ENCODE peak calls at places on chromosomes 7 and 10, in ten cellular contexts. O is right atrium auricular region; I is H7; H is neuronal stem cell; Q is ascending aorta; R is left ventricle myocardium inferior; V is aorta; E is IMR-90; J is HCT116; F is CD8-positive, alpha-beta T cell. L is an unnamed sample. For H3K27me3, the result is how much of the 10 kb centered on the place peaks cover.

GRCh38 chr7:136049818-136050461 is 72.8 kb upstream of the MTPN start:
- DNase-seq in Q (no peak), R (no peak), J (no peak), I (no peak), V (no peak), F (no peak), H (no peak), O (no peak), E (no peak), L (no peak)

GRCh38 chr10:79904671-79905321 is 44.1 kb downstream of the SFTPD start:
- DNase-seq in R (peak), H (peak), F (peak), I (peak), E (peak), J (peak), O (peak), V (peak), Q (no peak), L (no peak)

GRCh38 chr7:138354066-138354465 is 106.0 kb upstream of the TRIM24 start:
- DNase-seq in E (no peak), F (no peak), I (no peak), O (no peak), J (no peak), V (no peak), R (no peak), H (no peak), Q (no peak), L (no peak)

GRCh38 chr7:135427166-135427565 is 82.7 kb downstream of the CNOT4 start:
- DNase-seq in R (no peak), J (no peak), O (no peak), F (no peak), H (no peak), I (no peak), E (no peak), V (no peak), Q (no peak), L (no peak)

GRCh38 chr10:90871279-90871760 is 454 bp upstream of the RPP30 start:
- DNase-seq in E (peak), R (no peak), I (peak), J (no peak), O (no peak), Q (no peak), V (no peak), F (no peak), H (peak), L (peak)

GRCh38 chr10:110279062-110279986 is 25.4 kb downstream of the SMNDC1 start:
- DNase-seq in I (peak), R (no peak), O (peak), E (peak), V (peak), H (peak), Q (no peak), J (peak), F (peak), L (peak)

GRCh38 chr7:98922392-98923107 is 44.2 kb downstream of the TRRAP start:
- DNase-seq in J (no peak), E (peak), H (no peak), F (no peak), R (no peak), Q (no peak), V (no peak), O (peak), I (no peak), L (no peak)

GRCh38 chr10:36462194-36462593 is 663.2 kb upstream of the ANKRD30A start:
- DNase-seq in Q (no peak), J (no peak), O (no peak), V (no peak), F (no peak), R (no peak), I (no peak), H (no peak), E (peak), L (no peak)

GRCh38 chr10:70984986-70985719 is 96.8 kb upstream of the PCBD1 start:
- DNase-seq in V (no peak), I (no peak), Q (no peak), J (no peak), E (no peak), O (no peak), F (no peak), R (no peak), H (no peak), L (no peak)

GRCh38 chr10:97048649-97049427 is 136.9 kb downstream of the SLIT1 start:
- DNase-seq in R (no peak), J (no peak), I (peak), E (no peak), O (no peak), H (no peak), Q (no peak), V (peak), F (no peak), L (no peak)

GRCh38 chr7:85508642-85509429 is 322.0 kb upstream of the SEMA3D start:
- DNase-seq in O (no peak), J (no peak), V (no peak), Q (no peak), F (no peak), R (no peak), I (no peak), H (no peak), E (peak), L (no peak)

GRCh38 chr7:1950623-1951523 is 280.8 kb downstream of the ELFN1 start:
- DNase-seq in I (no peak), Q (no peak), O (no peak), J (no peak), E (peak), R (peak), F (no peak), H (no peak), V (peak), L (no peak)

GRCh38 chr10:5560844-5561703 is 36.3 kb downstream of the CALML3 start:
- DNase-seq in V (no peak), O (no peak), I (peak), E (no peak), J (no peak), H (no peak), R (no peak), F (no peak), Q (no peak), L (no peak)

GRCh38 chr10:52566471-52567246 is 205.9 kb downstream of the MBL2 start:
- DNase-seq in J (peak), F (no peak), E (peak), Q (no peak), V (no peak), O (no peak), R (no peak), I (peak), H (peak), L (peak)

GRCh38 chr10:114375082-114375481 is 29.2 kb downstream of the AFAP1L2 start:
- DNase-seq in H (no peak), J (no peak), F (no peak), E (peak), R (no peak), O (no peak), V (no peak), Q (no peak), I (no peak), L (no peak)

GRCh38 chr10:101568054-101568745 is 19.9 kb downstream of the POLL start:
- DNase-seq in V (no peak), J (no peak), H (no peak), O (no peak), E (no peak), I (peak), F (no peak), R (no peak), Q (no peak), L (no peak)

GRCh38 chr7:8724080-8724718 is 290.8 kb downstream of the NXPH1 start:
- DNase-seq in V (no peak), R (no peak), O (no peak), I (peak), H (peak), E (no peak), J (no peak), Q (no peak), F (no peak), L (peak)

GRCh38 chr10:78457804-78458483 is 424.3 kb downstream of the RPS24 start:
- DNase-seq in R (no peak), H (no peak), F (no peak), O (no peak), E (peak), Q (no peak), J (no peak), V (no peak), I (no peak), L (no peak)

GRCh38 chr7:100895956-100896742 is 461 bp upstream of the ACHE start:
- DNase-seq in J (no peak), O (no peak), R (peak), H (no peak), Q (no peak), V (no peak), I (peak), F (no peak), E (no peak), L (no peak)

GRCh38 chr7:100897772-100898454 is 2.2 kb upstream of the ACHE start:
- DNase-seq in V (no peak), Q (no peak), R (no peak), J (no peak), E (no peak), I (no peak), O (no peak), F (no peak), H (no peak), L (no peak)

GRCh38 chr7:100896743-100897051 is 1.0 kb upstream of the ACHE start:
- DNase-seq in R (no peak), J (no peak), F (no peak), H (no peak), V (no peak), Q (no peak), I (peak), O (no peak), E (no peak), L (no peak)

GRCh38 chr7:100895701-100895955 is at the start of gene ACHE:
- DNase-seq in R (no peak), F (no peak), I (peak), H (no peak), J (no peak), O (no peak), V (no peak), Q (no peak), E (no peak), L (no peak)

DNA sequence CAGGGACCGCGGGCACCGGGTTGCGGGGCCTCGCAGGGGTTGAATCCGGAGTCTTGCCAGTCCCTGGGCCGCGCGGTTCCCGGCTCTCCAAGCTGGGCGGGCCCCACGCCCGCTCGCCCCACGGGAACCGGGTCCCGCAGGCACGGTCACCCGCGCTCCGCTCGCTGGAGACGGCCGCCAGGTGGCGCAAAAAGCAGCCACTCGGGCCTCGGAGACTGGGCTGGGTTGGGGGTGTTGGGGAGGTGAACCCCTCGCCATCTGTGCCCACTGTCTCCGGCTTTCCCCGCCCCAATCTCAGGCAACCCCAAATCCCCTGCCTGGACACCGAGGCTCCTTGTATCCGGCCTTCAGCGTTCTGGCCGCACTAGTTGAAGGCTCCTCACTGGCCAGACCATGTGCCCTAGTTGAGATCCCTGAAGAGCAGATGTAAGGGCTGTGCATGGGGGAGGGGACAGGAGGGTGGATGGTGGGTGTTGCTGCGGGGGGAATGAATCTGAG is 1.5 kb upstream of the ACHE start:
- DNase-seq in Q (no peak), V (no peak), O (no peak), R (peak), H (no peak), I (peak), J (no peak), E (no peak), F (peak), L (no peak)
- H3K27me3 ChIP-seq in Q (under half), V (under half), O (under half), R (half or more), H (under half), I (under half), J (under half), E (under half), F (under half), L (under half)

DNA sequence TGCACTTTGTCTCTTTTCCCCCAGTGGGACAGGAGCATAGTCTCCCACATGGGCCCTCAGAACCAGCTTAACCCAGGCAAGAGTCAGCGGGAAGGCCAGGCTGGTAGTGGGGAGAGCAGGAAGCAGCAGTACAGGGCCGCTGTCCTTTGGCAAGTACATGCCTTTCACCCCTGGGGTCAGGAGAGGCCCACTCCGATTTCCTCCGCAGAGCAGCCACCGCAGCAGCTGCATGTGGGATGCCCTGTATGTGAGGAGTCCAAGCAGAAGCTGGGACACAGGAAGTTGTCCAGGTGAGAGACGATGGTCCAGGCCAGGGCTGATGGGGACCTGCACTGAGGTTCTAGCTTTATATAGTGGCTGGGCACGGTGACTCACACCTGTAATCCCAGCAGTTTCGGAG is 36.7 kb upstream of the GALNTL5 start:
- DNase-seq in I (no peak), H (no peak), Q (no peak), F (no peak), O (no peak), R (no peak), E (no peak), V (no peak), J (no peak), L (no peak)
- H3K27me3 ChIP-seq in I (under half), H (under half), Q (under half), F (under half), O (under half), R (under half), E (under half), V (under half), J (under half), L (under half)

GRCh38 chr7:142797799-142798377 is 27.1 kb downstream of the PRSS2 start:
- DNase-seq in E (no peak), R (no peak), I (peak), Q (no peak), J (no peak), V (no peak), H (no peak), F (no peak), O (peak), L (no peak)
- H3K27me3 ChIP-seq in E (half or more), R (half or more), I (under half), Q (under half), J (under half), V (under half), H (under half), F (under half), O (under half), L (under half)

GRCh38 chr10:123771877-123772644 is 105.9 kb downstream of the GPR26 start:
- DNase-seq in V (no peak), H (no peak), E (no peak), O (no peak), I (no peak), R (no peak), J (no peak), F (no peak), Q (no peak), L (no peak)
- H3K27me3 ChIP-seq in V (under half), H (under half), E (under half), O (under half), I (under half), R (under half), J (half or more), F (under half), Q (under half), L (under half)

L was measured in Panc1.